ENCODE peak calls at places on chromosome 12, in six cellular contexts. B, P, R, J, O and D are unnamed samples.

GRCh38 chr12:8081228-8081920 is 700 bp upstream of the NECAP1 start:
- DNase-seq in B (no peak), P (peak), R (peak), J (no peak), O (no peak), D (no peak)

GRCh38 chr12:6476496-6476895 is 6.0 kb upstream of the VAMP1 start:
- DNase-seq in B (no peak), P (peak), R (no peak), J (peak), O (peak), D (peak)

GRCh38 chr12:25427328-25428249 is 125.5 kb downstream of the LMNTD1 start:
- DNase-seq in B (no peak), P (no peak), R (no peak), J (no peak), O (no peak), D (no peak)

GRCh38 chr12:27422697-27423096 is 23.8 kb upstream of the SMCO2 start:
- DNase-seq in B (no peak), P (no peak), R (no peak), J (no peak), O (no peak), D (no peak)

GRCh38 chr12:65184176-65184857 is 14.9 kb downstream of the LEMD3 start:
- DNase-seq in B (no peak), P (no peak), R (no peak), J (no peak), O (no peak), D (no peak)

GRCh38 chr12:34402899-34403705 is 380.8 kb downstream of the ALG10 start:
- DNase-seq in B (no peak), P (no peak), R (peak), J (no peak), O (no peak), D (no peak)

GRCh38 chr12:64180951-64181350 is 41.1 kb downstream of the KICS2 start:
- DNase-seq in B (peak), P (peak), R (peak), J (peak), O (peak), D (no peak)

GRCh38 chr12:131218291-131219172 is 264.8 kb downstream of the ADGRD1 start:
- DNase-seq in B (no peak), P (no peak), R (no peak), J (no peak), O (no peak), D (no peak)

GRCh38 chr12:65171073-65171472 is 1.7 kb downstream of the LEMD3 start:
- DNase-seq in B (no peak), P (peak), R (no peak), J (no peak), O (no peak), D (no peak)

GRCh38 chr12:4506870-4507269 is 31.8 kb upstream of the RAD51AP1 start:
- DNase-seq in B (no peak), P (peak), R (no peak), J (peak), O (peak), D (peak)

GRCh38 chr12:51911788-51912711 is 4.7 kb downstream of the ACVRL1 start:
- DNase-seq in B (no peak), P (peak), R (peak), J (peak), O (no peak), D (no peak)

GRCh38 chr12:118238888-118239287 is 103.0 kb downstream of the PEBP1 start:
- DNase-seq in B (no peak), P (no peak), R (no peak), J (no peak), O (no peak), D (no peak)

GRCh38 chr12:127178039-127178438 is 1088.9 kb upstream of the TMEM132C start:
- DNase-seq in B (no peak), P (no peak), R (no peak), J (no peak), O (no peak), D (no peak)

GRCh38 chr12:20376984-20377383 is 8.6 kb downstream of the PDE3A start:
- DNase-seq in B (no peak), P (peak), R (no peak), J (peak), O (peak), D (no peak)

GRCh38 chr12:13390381-13390856 is 193.9 kb downstream of the EMP1 start:
- DNase-seq in B (peak), P (peak), R (peak), J (peak), O (peak), D (no peak)

GRCh38 chr12:49260831-49261363 is 4.0 kb upstream of the TUBA1C start:
- DNase-seq in B (no peak), P (no peak), R (no peak), J (peak), O (no peak), D (no peak)

GRCh38 chr12:49264466-49264872 is 413 bp upstream of the TUBA1C start:
- DNase-seq in B (no peak), P (no peak), R (no peak), J (no peak), O (no peak), D (no peak)

GRCh38 chr12:49264873-49265792 is at the start of gene TUBA1C:
- DNase-seq in B (peak), P (peak), R (peak), J (peak), O (peak), D (peak)

GRCh38 chr12:49261726-49262125 is 3.2 kb upstream of the TUBA1C start:
- DNase-seq in B (no peak), P (no peak), R (no peak), J (no peak), O (no peak), D (no peak)

DNA sequence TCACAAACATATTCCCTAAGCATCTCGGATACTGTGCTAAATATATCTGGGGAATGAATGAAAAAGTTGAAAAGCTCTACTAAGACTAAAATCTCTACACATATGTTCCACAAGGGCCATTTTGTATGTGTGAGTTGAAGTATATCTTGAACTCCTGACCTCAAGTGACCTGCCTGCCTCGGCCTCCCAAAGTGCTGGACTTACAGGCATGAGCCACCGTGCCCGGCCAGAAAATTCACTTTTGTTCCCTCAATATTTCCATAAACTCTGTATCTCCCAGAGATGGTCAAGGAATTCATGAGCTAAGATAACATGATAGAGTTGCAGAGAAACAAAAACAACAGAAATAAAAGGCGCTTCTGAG is 1.5 kb upstream of the TUBA1C start:
- DNase-seq in B (no peak), P (no peak), R (no peak), J (no peak), O (no peak), D (no peak)
- H3K4me3 ChIP-seq in B (no peak), P (no peak), R (no peak), J (no peak), O (no peak), D (no peak)

DNA sequence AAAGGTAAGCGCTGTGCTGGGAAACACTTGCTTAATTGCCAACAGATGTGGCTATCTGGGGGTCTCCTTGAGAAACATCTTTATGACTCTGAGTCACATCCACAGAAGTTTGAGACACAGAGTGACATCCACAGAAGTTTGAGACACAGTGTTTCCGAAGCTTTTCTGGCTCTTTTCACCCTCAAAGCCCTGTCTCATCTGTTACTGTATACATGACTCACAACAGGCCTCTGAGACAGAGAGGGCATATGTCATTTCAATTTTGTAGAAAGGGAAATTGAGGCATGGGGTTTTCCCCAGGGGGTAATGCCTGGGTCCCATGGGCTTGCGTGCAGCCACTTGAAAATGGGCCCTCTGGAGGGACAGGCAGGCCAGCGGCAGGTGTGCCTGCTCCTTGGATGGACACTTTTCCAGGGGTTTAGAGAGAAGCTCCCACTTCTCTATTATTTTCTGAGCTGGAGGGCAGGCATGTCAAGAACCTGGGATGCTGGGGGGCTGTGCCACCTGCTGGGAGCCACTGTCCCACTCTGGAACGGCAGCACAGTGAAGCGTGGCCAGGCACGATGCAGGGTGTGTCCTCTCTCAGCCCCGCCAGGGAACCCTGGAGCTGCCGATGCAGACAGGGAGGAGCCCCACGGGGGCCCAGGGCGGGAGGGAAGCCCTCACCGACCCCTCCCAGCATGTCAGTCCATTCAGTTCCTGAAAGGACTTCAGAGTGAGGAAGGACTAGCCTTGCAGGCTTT is 111.3 kb upstream of the FKBP4 start:
- DNase-seq in B (no peak), P (no peak), R (no peak), J (no peak), O (no peak), D (no peak)
- TF ChIP-seq CTCF in B (peak), P (no peak), R (no peak), J (no peak), O (no peak), D (no peak)

DNA sequence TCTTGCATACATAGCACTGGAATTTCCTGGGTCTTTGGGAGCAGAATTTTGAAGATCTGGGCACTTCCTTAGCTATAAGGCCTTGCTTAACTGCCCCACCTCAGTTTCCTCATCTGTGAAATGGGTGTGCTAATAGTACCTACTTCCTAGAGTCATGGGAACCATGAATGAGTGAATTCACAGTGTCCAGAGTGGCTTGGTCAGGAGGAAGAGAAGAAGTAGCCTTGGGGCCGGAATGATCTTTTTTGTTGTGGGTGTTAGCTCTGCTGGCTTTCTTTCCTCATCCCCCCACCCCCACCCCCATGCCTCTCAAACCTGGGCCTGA is 2.4 kb downstream of the SH2B3 start:
- DNase-seq in B (no peak), P (no peak), R (no peak), J (no peak), O (no peak), D (no peak)
- H3K4me3 ChIP-seq in B (peak), P (peak), R (no peak), J (peak), O (peak), D (peak)

DNA sequence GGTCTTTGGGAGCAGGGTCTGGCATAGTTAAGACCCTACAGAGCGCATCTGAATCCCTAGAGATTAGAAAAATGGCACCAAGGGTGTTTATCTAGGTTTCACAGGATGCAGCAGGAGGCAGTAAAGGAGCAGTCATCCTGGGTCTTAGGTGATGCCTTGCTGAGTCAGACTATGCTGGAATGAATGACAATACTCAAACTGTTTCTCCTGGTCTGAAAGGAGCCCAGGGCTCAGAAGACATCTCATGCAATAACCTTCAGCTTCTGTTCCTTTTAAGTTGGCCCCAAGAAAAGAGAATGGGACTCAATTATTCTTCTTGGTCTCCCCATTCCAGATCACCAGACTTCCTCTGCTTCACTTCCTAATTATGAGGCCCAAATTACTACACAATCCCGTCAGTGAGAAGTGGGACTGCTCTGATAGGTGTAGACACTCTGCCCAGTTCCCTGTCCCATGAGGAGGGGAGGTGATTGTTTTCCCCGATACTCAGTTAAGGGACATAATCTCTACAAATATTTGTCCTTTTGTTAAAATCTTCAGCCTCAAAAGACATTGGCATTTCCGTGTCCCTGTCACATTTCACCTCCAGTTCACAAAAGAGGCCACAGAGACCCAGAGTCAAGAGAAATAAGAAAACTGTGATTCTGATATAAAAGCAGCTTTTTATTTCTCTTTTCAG is 14.8 kb upstream of the APOF start:
- DNase-seq in B (no peak), P (peak), R (no peak), J (no peak), O (peak), D (no peak)
- TF ChIP-seq CTCF in B (no peak), P (no peak), R (no peak), J (peak), O (peak), D (no peak)

GRCh38 chr12:67646775-67647174 is 1.8 kb upstream of the DYRK2 start:
- DNase-seq in B (no peak), P (no peak), R (no peak), J (no peak), O (no peak), D (no peak)

GRCh38 chr12:67645571-67645970 is 3.0 kb upstream of the DYRK2 start:
- DNase-seq in B (no peak), P (peak), R (no peak), J (peak), O (no peak), D (peak)

GRCh38 chr12:67648306-67649164 is at the start of gene DYRK2:
- DNase-seq in B (peak), P (peak), R (peak), J (peak), O (peak), D (no peak)

GRCh38 chr12:67647547-67648305 is 819 bp upstream of the DYRK2 start:
- DNase-seq in B (peak), P (peak), R (peak), J (peak), O (peak), D (peak)

DNA sequence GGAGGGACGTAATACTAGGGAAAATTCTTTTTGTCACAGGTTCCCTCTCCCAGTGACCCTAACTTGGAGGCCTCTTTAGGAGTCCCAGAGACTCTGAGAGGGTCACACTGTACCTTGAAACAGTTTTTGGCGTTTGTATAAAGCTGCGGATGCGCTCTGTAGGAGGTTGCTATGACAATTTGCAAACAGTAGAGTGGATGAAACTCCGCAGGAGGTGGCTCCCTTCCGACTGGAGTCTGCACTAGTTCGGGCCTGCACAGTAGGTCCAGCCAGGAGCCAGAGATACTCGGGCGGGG is 1.3 kb upstream of the DYRK2 start:
- DNase-seq in B (no peak), P (no peak), R (no peak), J (no peak), O (no peak), D (no peak)
- H3K4me3 ChIP-seq in B (no peak), P (no peak), R (no peak), J (no peak), O (no peak), D (no peak)

GRCh38 chr12:53599579-53599978 is 26.6 kb downstream of the ATF7 start:
- DNase-seq in B (no peak), P (no peak), R (no peak), J (peak), O (no peak), D (no peak)
- TF ChIP-seq CTCF in B (no peak), P (peak), R (no peak), J (no peak), O (no peak), D (no peak)

DNA sequence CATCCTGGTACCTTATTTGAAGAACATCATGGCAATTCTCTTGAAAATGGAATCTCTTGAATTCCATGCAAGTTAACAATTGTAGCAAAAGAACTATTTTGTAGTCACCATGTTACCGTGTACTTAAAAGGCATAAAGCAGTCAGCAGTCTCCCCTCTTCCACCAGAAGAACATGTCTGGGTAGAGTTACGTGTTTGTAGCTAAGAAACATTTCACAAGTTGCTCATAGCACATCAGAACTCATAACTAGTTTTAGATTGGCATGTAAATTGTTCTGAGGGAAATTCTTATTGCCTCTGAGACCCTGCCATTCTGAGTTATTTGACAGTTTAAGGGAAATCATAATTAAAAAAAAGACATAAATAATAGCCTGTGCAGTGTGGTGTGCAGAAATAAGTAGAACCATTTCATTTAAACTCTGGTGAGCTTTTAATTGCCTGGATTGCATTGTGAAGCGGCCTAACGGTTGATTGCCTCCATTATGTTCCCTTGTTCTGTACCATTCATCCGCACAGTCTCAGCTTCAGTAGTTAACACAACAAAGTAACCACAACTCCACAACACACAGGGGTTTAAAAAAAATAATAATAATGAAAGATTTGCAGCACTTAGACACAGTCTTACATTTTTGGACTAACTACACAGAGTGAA is 2.6 kb downstream of the LMO3 start:
- DNase-seq in B (no peak), P (no peak), R (no peak), J (no peak), O (no peak), D (no peak)
- H3K4me3 ChIP-seq in B (peak), P (no peak), R (no peak), J (no peak), O (no peak), D (no peak)